ENCODE peak calls at places on chromosomes 13 and 19, in seven cellular contexts. L, H, I, S, V, A and U are unnamed samples. For H3K4me1, the result is how much of the 10 kb centered on the place peaks cover.

GRCh38 chr13:45258339-45258685 is 57.5 kb upstream of the KCTD4 start:
- DNase-seq in I (no peak), A (no peak), H (no peak), L (no peak), S (no peak), V (peak), U (no peak)

GRCh38 chr19:35476149-35476548 is 14.1 kb downstream of the KRTDAP start:
- DNase-seq in S (no peak), H (peak), I (no peak), V (no peak), A (no peak), L (no peak), U (no peak)

GRCh38 chr19:58279042-58279924 is 528 bp downstream of the ZNF8 start:
- DNase-seq in L (peak), I (peak), A (peak), H (peak), V (peak), S (peak), U (peak)

GRCh38 chr19:11444059-11444458 is 8.6 kb downstream of the PRKCSH start:
- DNase-seq in H (no peak), A (no peak), V (no peak), L (no peak), S (no peak), I (no peak), U (no peak)

GRCh38 chr13:36395280-36395679 is 37.0 kb upstream of the CCNA1 start:
- DNase-seq in L (peak), A (no peak), H (no peak), I (no peak), V (no peak), S (no peak), U (peak)

GRCh38 chr13:36766295-36766694 is 52.7 kb upstream of the RFXAP start:
- DNase-seq in A (no peak), H (no peak), L (peak), V (no peak), I (no peak), S (no peak), U (no peak)

GRCh38 chr13:32001392-32001768 is 30.2 kb upstream of the FRY start:
- DNase-seq in L (peak), V (peak), H (peak), I (no peak), S (no peak), A (no peak), U (peak)

GRCh38 chr19:4431808-4432674 is 25.6 kb downstream of the UBXN6 start:
- DNase-seq in A (no peak), H (peak), I (no peak), S (no peak), L (no peak), V (no peak), U (no peak)

GRCh38 chr13:94323746-94324408 is 155.6 kb downstream of the DCT start:
- DNase-seq in H (no peak), I (no peak), A (no peak), V (peak), L (no peak), S (no peak), U (no peak)

GRCh38 chr13:23657056-23657455 is 86.8 kb downstream of the TNFRSF19 start:
- DNase-seq in H (no peak), A (no peak), I (no peak), S (no peak), V (no peak), L (no peak), U (no peak)

GRCh38 chr13:30763786-30764440 is 28.6 kb downstream of the ALOX5AP start:
- DNase-seq in L (no peak), A (no peak), I (no peak), V (no peak), S (no peak), H (no peak), U (no peak)

GRCh38 chr19:30272554-30272953 is 99.6 kb upstream of the ZNF536 start:
- DNase-seq in L (no peak), I (no peak), V (no peak), A (no peak), S (no peak), H (no peak), U (no peak)

GRCh38 chr13:110471833-110472162 is 89.7 kb downstream of the RAB20 start:
- DNase-seq in S (peak), L (peak), H (no peak), I (no peak), V (no peak), A (no peak), U (peak)

GRCh38 chr13:60164490-60164889 is 762 bp upstream of the DIAPH3 start:
- DNase-seq in A (no peak), L (no peak), I (no peak), H (no peak), V (peak), S (no peak), U (no peak)

GRCh38 chr13:85068231-85068630 is 731.0 kb downstream of the SLITRK6 start:
- DNase-seq in I (no peak), H (no peak), L (no peak), V (no peak), A (no peak), S (no peak), U (no peak)

GRCh38 chr19:4065430-4066175 is 1.1 kb downstream of the ZBTB7A start:
- DNase-seq in I (peak), L (peak), V (peak), S (peak), A (peak), H (peak), U (peak)

GRCh38 chr13:38967446-38967845 is 23.2 kb downstream of the STOML3 start:
- DNase-seq in S (no peak), H (no peak), I (no peak), A (no peak), L (no peak), V (no peak), U (no peak)

GRCh38 chr13:80814541-80814940 is 473.6 kb upstream of the SPRY2 start:
- DNase-seq in A (no peak), H (no peak), I (no peak), S (no peak), L (no peak), V (no peak), U (no peak)

GRCh38 chr13:44653261-44653660 is 77.1 kb upstream of the TSC22D1 start:
- DNase-seq in A (no peak), H (no peak), S (no peak), V (no peak), L (no peak), I (no peak), U (no peak)

GRCh38 chr19:50478901-50479715 is 2.5 kb upstream of the GARIN5A start:
- DNase-seq in I (no peak), L (peak), V (no peak), S (no peak), A (peak), H (peak), U (peak)

GRCh38 chr13:73702419-73703071 is 431.7 kb downstream of the KLF12 start:
- DNase-seq in A (no peak), V (no peak), S (no peak), I (no peak), L (no peak), H (no peak), U (no peak)

GRCh38 chr13:46885018-46885417 is 11.8 kb downstream of the HTR2A start:
- DNase-seq in S (no peak), L (no peak), I (no peak), A (no peak), H (no peak), V (no peak), U (no peak)

GRCh38 chr13:30255696-30256095 is 51.7 kb downstream of the KATNAL1 start:
- DNase-seq in L (no peak), V (peak), A (no peak), S (no peak), I (no peak), H (no peak), U (no peak)

GRCh38 chr19:48746738-48747575 is at the start of gene IZUMO1:
- DNase-seq in H (peak), L (peak), V (peak), I (no peak), S (peak), A (peak), U (peak)

GRCh38 chr13:110467516-110467915 is 94.0 kb downstream of the RAB20 start:
- DNase-seq in L (no peak), S (no peak), H (no peak), V (no peak), I (no peak), A (no peak), U (no peak)

GRCh38 chr19:2602391-2603181 is 99.9 kb downstream of the GNG7 start:
- DNase-seq in H (peak), S (peak), V (peak), I (no peak), A (peak), L (peak), U (no peak)

GRCh38 chr13:44148159-44148929 is 225.3 kb upstream of the SERP2 start:
- DNase-seq in L (no peak), A (no peak), S (no peak), V (no peak), H (no peak), I (no peak), U (no peak)

GRCh38 chr13:21364357-21364756 is 94.7 kb downstream of the ZDHHC20 start:
- DNase-seq in A (no peak), S (no peak), H (peak), V (no peak), I (no peak), L (no peak), U (no peak)

GRCh38 chr19:3543150-3544053 is 4.4 kb downstream of the TEKTIP1 start:
- DNase-seq in A (peak), V (no peak), H (no peak), I (no peak), S (no peak), L (no peak), U (no peak)

GRCh38 chr19:41616785-41617621 is 9.9 kb downstream of the CEACAM4 start:
- DNase-seq in A (no peak), L (peak), V (no peak), H (peak), I (no peak), S (no peak), U (peak)

GRCh38 chr13:95509521-95510315 is 42.8 kb upstream of the CLDN10 start:
- DNase-seq in L (peak), I (no peak), S (no peak), H (no peak), V (no peak), A (no peak), U (no peak)

GRCh38 chr13:102220681-102221228 is 181.1 kb downstream of the FGF14 start:
- DNase-seq in H (no peak), V (no peak), I (no peak), L (no peak), A (no peak), S (no peak), U (no peak)

GRCh38 chr19:20431826-20432225 is 133.8 kb downstream of the ZNF737 start:
- DNase-seq in I (no peak), L (no peak), V (no peak), H (no peak), S (no peak), A (no peak), U (no peak)

GRCh38 chr19:33100894-33101644 is 20.1 kb downstream of the GPATCH1 start:
- DNase-seq in S (no peak), I (no peak), V (peak), A (no peak), L (no peak), H (no peak), U (no peak)
- H3K4me1 ChIP-seq in S (under half), I (under half), V (under half), A (under half), L (under half), H (under half), U (under half)

GRCh38 chr19:52825765-52826164 is 4.3 kb upstream of the ZNF28 start:
- DNase-seq in I (no peak), V (no peak), S (no peak), H (no peak), A (no peak), L (no peak), U (no peak)

DNA sequence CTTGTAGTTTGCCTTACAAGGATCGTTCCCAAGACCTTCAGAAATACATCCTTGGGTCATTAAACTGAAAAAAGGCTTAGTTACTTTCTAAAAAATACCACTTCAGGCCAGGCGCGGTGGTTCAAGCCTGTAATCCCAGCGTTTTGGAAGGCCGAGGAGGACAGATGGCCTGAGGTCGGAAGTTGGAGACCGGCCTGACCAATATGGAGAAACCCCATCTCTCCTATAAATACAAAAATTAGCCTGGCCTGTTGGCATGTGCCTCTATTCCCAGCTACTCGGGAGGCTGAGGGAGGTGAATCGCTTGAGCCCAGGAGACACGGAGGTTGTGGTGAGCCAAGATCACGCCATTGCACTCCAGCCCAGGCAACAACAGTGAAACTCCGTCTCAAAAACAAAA is 2.2 kb upstream of the ZNF28 start:
- DNase-seq in S (no peak), H (no peak), L (no peak), V (no peak), I (no peak), A (no peak), U (no peak)
- H3K27ac ChIP-seq in S (no peak), H (no peak), L (no peak), V (no peak), I (no peak), A (no peak), U (no peak)

GRCh38 chr19:6930190-6930589 is 42.8 kb downstream of the ADGRE1 start:
- DNase-seq in S (no peak), H (no peak), A (no peak), V (no peak), I (no peak), L (no peak), U (no peak)

GRCh38 chr19:6935069-6935468 is 47.7 kb downstream of the ADGRE1 start:
- DNase-seq in S (no peak), V (no peak), A (no peak), H (no peak), L (no peak), I (no peak), U (no peak)

GRCh38 chr19:6935618-6936017 is 48.2 kb downstream of the ADGRE1 start:
- DNase-seq in S (no peak), A (no peak), I (no peak), H (no peak), V (no peak), L (no peak), U (no peak)
- H3K4me3 ChIP-seq in S (no peak), A (no peak), I (no peak), H (no peak), V (no peak), L (no peak), U (no peak)

GRCh38 chr13:27625839-27626238 is 4.1 kb downstream of the POLR1D start:
- DNase-seq in H (no peak), A (no peak), L (no peak), S (no peak), V (no peak), I (no peak), U (no peak)

GRCh38 chr13:27624071-27624470 is 2.4 kb downstream of the POLR1D start:
- DNase-seq in V (no peak), H (no peak), L (no peak), I (no peak), S (no peak), A (no peak), U (no peak)

GRCh38 chr13:27631156-27631555 is 9.5 kb downstream of the POLR1D start:
- DNase-seq in V (no peak), H (no peak), A (no peak), L (no peak), S (no peak), I (no peak), U (no peak)

GRCh38 chr13:27628081-27628480 is 6.4 kb downstream of the POLR1D start:
- DNase-seq in V (no peak), I (no peak), L (no peak), H (no peak), S (no peak), A (no peak), U (no peak)

DNA sequence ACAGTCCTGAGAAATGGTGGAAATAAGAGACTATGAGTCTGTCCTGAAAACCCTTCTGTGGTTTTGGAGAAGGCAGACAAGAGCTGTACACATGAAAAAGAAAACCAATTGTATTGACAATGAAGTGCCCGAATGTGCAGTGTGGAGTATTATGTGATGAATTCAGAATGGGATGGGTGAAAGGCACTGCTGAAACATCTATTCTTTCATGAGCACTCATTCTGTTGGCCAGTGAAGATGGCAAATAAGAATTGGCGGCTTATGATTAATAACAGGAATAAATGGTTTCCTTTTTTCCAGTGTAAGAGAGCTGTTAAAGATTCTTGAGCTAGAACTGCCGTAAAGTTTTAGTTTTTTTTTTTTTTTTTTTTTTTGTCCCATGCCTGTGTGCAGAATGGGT is 5.7 kb downstream of the POLR1D start:
- DNase-seq in H (no peak), V (no peak), I (no peak), S (no peak), A (no peak), L (no peak), U (no peak)
- H3K4me1 ChIP-seq in H (under half), V (under half), I (under half), S (under half), A (under half), L (under half), U (under half)

DNA sequence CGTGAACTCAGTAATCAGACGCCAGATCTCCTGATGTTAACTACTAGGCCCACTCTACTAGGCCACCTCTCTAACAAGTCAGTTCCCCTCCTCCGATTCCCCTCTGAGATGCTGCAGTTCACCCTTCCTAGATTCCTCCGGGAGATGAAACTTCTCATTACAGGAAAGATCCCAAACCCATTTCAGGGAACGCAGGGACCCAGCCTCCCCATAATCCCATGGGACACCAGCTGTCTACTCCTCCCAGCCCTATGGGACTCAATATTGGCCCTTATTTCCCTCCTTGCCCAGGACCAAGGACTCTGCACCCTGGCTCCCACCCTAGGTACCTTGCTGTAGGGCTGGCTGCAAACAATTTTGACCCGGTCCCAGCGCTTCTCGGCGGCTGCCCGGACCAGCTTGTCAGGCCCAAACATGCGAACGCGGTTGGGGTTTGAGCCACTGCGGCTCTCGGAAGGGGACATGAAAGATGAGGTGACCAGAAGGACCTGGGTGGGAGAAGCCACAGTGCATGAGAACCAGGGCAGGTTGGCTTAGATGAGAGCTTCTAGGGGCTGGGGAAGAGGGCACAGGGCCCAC is 20.9 kb downstream of the XRCC1 start:
- DNase-seq in I (no peak), A (no peak), S (no peak), H (no peak), L (no peak), V (no peak), U (no peak)
- H3K27ac ChIP-seq in I (no peak), A (no peak), S (no peak), H (no peak), L (no peak), V (no peak), U (no peak)